ENCODE peak calls at places on chromosomes 13 and 19, in seven cellular contexts. V is CD8-positive, alpha-beta T cell; Q is T-helper 1 cell; D is stimulated activated CD8-positive, alpha-beta memory T cell treated with anti-CD3 and anti-CD28 coated beads, Interleukin-12 subunit alpha, Interleukin-12 subunit beta, amount 100 ng/mL, for 4 hours; N is AG09319; M is left ventricle myocardium superior; A is dorsolateral prefrontal cortex. F is an unnamed sample.

GRCh38 chr19:15540435-15540834 is 32.1 kb downstream of the CYP4F22 start:
- DNase-seq in V (no peak), D (no peak), M (no peak), A (no peak), Q (no peak), N (no peak), F (no peak)

GRCh38 chr19:2355168-2356035 is 4.7 kb upstream of the TMPRSS9 start:
- DNase-seq in D (no peak), M (no peak), Q (no peak), A (no peak), N (no peak), V (no peak), F (no peak)

GRCh38 chr13:114030666-114031610 is 57.1 kb upstream of the C13orf46 start:
- DNase-seq in Q (no peak), N (no peak), M (peak), D (no peak), A (no peak), V (no peak), F (no peak)

GRCh38 chr13:61761690-61762089 is 346.0 kb upstream of the PCDH20 start:
- DNase-seq in M (no peak), Q (no peak), A (no peak), V (no peak), N (no peak), D (no peak), F (no peak)

GRCh38 chr13:31722684-31723083 is 16.6 kb upstream of the RXFP2 start:
- DNase-seq in M (no peak), Q (no peak), N (no peak), V (no peak), D (no peak), A (no peak), F (peak)

GRCh38 chr19:45676851-45677263 is 8.8 kb downstream of the GIPR start:
- DNase-seq in N (no peak), V (no peak), A (no peak), Q (peak), M (no peak), D (peak), F (no peak)

GRCh38 chr19:860481-861098 is 1.1 kb downstream of the CFD start:
- DNase-seq in M (peak), D (peak), Q (peak), V (peak), N (peak), A (no peak), F (no peak)

GRCh38 chr19:2812414-2813234 is 7.0 kb upstream of the ZNF554 start:
- DNase-seq in V (no peak), M (no peak), A (no peak), N (no peak), Q (no peak), D (no peak), F (no peak)

GRCh38 chr19:36449059-36449670 is 30.7 kb upstream of the ZFP82 start:
- DNase-seq in N (no peak), V (no peak), Q (no peak), M (no peak), D (no peak), A (no peak), F (no peak)

F was measured in HFF-Myc.